ENCODE peak calls at places on chromosome 4, in four cellular contexts. L is body of pancreas; I is psoas muscle; Y is CD8-positive, alpha-beta memory T cell. F is an unnamed sample.

GRCh38 chr4:188550296-188550695 is 411.1 kb downstream of the TRIML1 start:
- DNase-seq in L (no peak), I (no peak), Y (no peak), F (no peak)

GRCh38 chr4:139177049-139177887 is at the start of gene ELF2:
- DNase-seq in L (peak; percentile 94), I (peak; percentile 96), Y (peak; percentile 83), F (peak; percentile 94)

GRCh38 chr4:41172772-41173171 is 41.6 kb downstream of the APBB2 start:
- DNase-seq in L (no peak), I (no peak), Y (no peak), F (no peak)

GRCh38 chr4:82519776-82520175 is 42.0 kb downstream of the TMEM150C start:
- DNase-seq in L (no peak), I (no peak), Y (no peak), F (no peak)

GRCh38 chr4:96472103-96472867 is 632.4 kb downstream of the PDHA2 start:
- DNase-seq in L (no peak), I (no peak), Y (no peak), F (no peak)

GRCh38 chr4:4328206-4328605 is 38.2 kb downstream of the ZBTB49 start:
- DNase-seq in L (no peak), I (no peak), Y (no peak), F (no peak)

GRCh38 chr4:134787315-134787714 is 585.7 kb upstream of the PABPC4L start:
- DNase-seq in L (no peak), I (no peak), Y (no peak), F (no peak)

GRCh38 chr4:39353478-39354177 is 12.5 kb downstream of the RFC1 start:
- DNase-seq in L (no peak), I (no peak), Y (no peak), F (no peak)

GRCh38 chr4:81550005-81550896 is 78.5 kb upstream of the RASGEF1B start:
- DNase-seq in L (no peak), I (peak; percentile 15), Y (no peak), F (no peak)

GRCh38 chr4:55866973-55867574 is 13.6 kb downstream of the EXOC1 start:
- DNase-seq in L (peak; percentile 29), I (no peak), Y (no peak), F (no peak)

GRCh38 chr4:77023920-77024319 is 51.9 kb downstream of the CCNI start:
- DNase-seq in L (no peak), I (no peak), Y (no peak), F (no peak)
- H3K36me3 ChIP-seq in L (no peaks in the 10 kb centered on the region), I (peaks cover 89% of the 10 kb centered on the region), Y (peaks cover 6% of the 10 kb centered on the region), F (no peaks in the 10 kb centered on the region)

GRCh38 chr4:1721666-1722550 is 587 bp downstream of the TACC3 start:
- DNase-seq in L (no peak), I (no peak), Y (no peak), F (no peak)

GRCh38 chr4:1720163-1720983 is 750 bp downstream of the TMEM129 start:
- DNase-seq in L (peak; percentile 56), I (peak; percentile 56), Y (peak; percentile 39), F (peak; percentile 61)

GRCh38 chr4:1721003-1721665 is at the start of the genes TACC3 and TMEM129:
- DNase-seq in L (peak; percentile 98), I (peak; percentile 92), Y (peak; percentile 94), F (peak; percentile 96)

GRCh38 chr4:1723131-1723801 is 1.9 kb downstream of the TACC3 start:
- DNase-seq in L (no peak), I (no peak), Y (peak; percentile 25), F (no peak)

DNA sequence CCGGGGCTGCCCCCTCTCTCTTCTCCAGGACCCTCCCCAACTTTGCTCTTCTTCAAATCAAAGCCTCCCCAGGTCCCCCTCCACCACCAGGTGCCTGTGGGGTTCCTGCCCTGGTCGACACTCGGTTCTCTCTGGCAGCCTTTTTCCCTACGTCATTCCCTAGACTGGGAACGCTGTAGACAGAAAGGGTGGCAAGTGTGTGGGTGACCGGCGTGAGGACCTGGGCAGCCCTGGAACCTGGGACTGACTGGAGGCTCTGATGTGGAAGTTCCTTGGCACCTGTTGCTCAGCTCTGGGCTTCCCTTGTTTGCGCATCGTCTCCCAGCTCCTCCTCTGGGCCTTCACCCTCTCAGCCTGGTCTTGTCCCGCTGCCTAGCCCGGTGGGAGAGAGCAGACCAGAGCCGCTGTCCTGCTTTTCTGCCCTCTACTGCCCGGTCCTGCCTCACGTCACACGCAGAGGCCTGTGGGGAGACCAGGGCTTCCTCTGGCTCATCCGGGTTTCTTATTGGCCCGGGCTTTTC is 1.3 kb downstream of the TACC3 start:
- DNase-seq in L (no peak), I (no peak), Y (no peak), F (no peak)
- H3K4me3 ChIP-seq in L (no peak overlapping the region), I (no peak overlapping the region), Y (peak overlapping the region; percentile 67), F (peak overlapping the region; percentile 87)

GRCh38 chr4:63524764-63525163 is 884.5 kb downstream of the TECRL start:
- DNase-seq in L (no peak), I (no peak), Y (no peak), F (no peak)

GRCh38 chr4:63526251-63526650 is 883.0 kb downstream of the TECRL start:
- DNase-seq in L (no peak), I (no peak), Y (no peak), F (no peak)

GRCh38 chr4:63528592-63528991 is 880.7 kb downstream of the TECRL start:
- DNase-seq in L (no peak), I (no peak), Y (no peak), F (no peak)

DNA sequence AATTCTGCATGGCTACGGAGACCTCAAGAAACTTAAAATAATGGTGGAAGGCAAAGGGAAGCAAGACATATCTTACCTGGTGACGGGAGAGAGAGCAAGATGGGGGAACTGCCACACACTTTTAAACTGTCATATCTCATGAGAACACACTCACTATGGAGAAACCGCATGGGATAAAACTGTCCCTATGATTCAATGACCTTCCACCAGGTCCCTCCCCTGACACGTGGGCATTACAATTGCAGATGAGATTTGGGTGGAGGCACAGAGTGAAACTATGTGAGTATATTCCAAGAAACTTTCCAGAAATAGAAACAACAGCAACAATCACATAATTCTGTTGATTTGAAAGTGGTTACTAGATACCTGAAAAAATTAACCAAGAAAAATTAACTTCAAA is 879.7 kb downstream of the TECRL start:
- DNase-seq in L (no peak), I (no peak), Y (no peak), F (no peak)
- H3K27ac ChIP-seq in L (no peak overlapping the region), I (no peak overlapping the region), Y (no peak overlapping the region), F (no peak overlapping the region)

GRCh38 chr4:86818845-86819244 is 30.3 kb downstream of the SLC10A6 start:
- DNase-seq in L (no peak), I (no peak), Y (no peak), F (no peak)

GRCh38 chr4:86822136-86822535 is 27.0 kb downstream of the SLC10A6 start:
- DNase-seq in L (no peak), I (no peak), Y (no peak), F (no peak)

GRCh38 chr4:86816463-86817107 is 32.6 kb downstream of the SLC10A6 start:
- DNase-seq in L (no peak), I (peak; percentile 41), Y (no peak), F (no peak)

GRCh38 chr4:86815653-86816052 is 33.5 kb downstream of the SLC10A6 start:
- DNase-seq in L (no peak), I (no peak), Y (no peak), F (no peak)

GRCh38 chr4:86818211-86818610 is 31.0 kb downstream of the SLC10A6 start:
- DNase-seq in L (no peak), I (no peak), Y (no peak), F (no peak)
- H3K36me3 ChIP-seq in L (no peaks in the 10 kb centered on the region), I (no peaks in the 10 kb centered on the region), Y (no peaks in the 10 kb centered on the region), F (no peaks in the 10 kb centered on the region)

GRCh38 chr4:1201851-1202525 is 29.6 kb upstream of the SPON2 start:
- DNase-seq in L (peak; percentile 53), I (peak; percentile 77), Y (peak; percentile 81), F (peak; percentile 53)
- H3K4me3 ChIP-seq in L (no peak overlapping the region), I (no peak overlapping the region), Y (peak overlapping the region; percentile 59), F (no peak overlapping the region)

DNA sequence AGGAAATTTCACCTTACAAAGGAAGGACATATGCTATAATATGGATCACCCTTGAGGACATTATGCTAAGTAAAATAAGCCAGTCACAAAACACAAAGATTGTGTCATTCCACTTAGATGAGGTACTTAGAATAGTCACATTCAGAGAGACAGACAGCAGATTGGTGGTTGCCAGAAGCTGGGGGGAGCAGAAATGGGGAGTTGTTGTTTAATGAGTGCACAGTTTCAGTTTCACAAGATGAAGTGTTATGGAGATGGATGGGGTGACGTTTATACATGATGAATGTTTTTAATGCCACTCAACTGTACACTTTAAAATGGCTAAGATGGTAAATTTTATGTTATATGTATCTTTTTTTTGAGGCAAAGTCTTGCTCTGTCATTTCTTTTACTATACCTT is 14.8 kb upstream of the SPON2 start:
- DNase-seq in L (no peak), I (no peak), Y (peak; percentile 23), F (peak; percentile 25)
- H3K27ac ChIP-seq in L (no peak overlapping the region), I (no peak overlapping the region), Y (no peak overlapping the region), F (no peak overlapping the region)

F was measured in colonic mucosa.